ENCODE peak calls at places on chromosomes 13 and 19, in ten cellular contexts. One of them, this sample, is unnamed.

GRCh38 chr19:1907563-1908363 is 2.6 kb downstream of the ADAT3 start:
- DNase-seq in astrocyte of the spinal cord: no peak
- DNase-seq in WTC11: no peak
- DNase-seq in GM13976: no peak
- DNase-seq in MCF 10A: peak; percentile 69
- DNase-seq in AG04449: no peak
- DNase-seq in GM06990: no peak
- DNase-seq in progenitor cell of endocrine pancreas: no peak
- DNase-seq in cardiac fibroblast: no peak
- DNase-seq in glutamatergic neuron: no peak
- DNase-seq in this sample: no peak

GRCh38 chr13:114128624-114129522 is 3.5 kb downstream of the RASA3 start:
- DNase-seq in astrocyte of the spinal cord: peak; percentile 94
- DNase-seq in WTC11: no peak
- DNase-seq in GM13976: peak; percentile 94
- DNase-seq in MCF 10A: no peak
- DNase-seq in AG04449: no peak
- DNase-seq in GM06990: peak; percentile 90
- DNase-seq in progenitor cell of endocrine pancreas: no peak
- DNase-seq in cardiac fibroblast: peak; percentile 96
- DNase-seq in glutamatergic neuron: no peak
- DNase-seq in this sample: no peak

GRCh38 chr13:89726690-89727435 is 1620.6 kb upstream of the MIR17HG start:
- DNase-seq in astrocyte of the spinal cord: peak; percentile 88
- DNase-seq in WTC11: no peak
- DNase-seq in GM13976: no peak
- DNase-seq in MCF 10A: peak; percentile 92
- DNase-seq in AG04449: no peak
- DNase-seq in GM06990: no peak
- DNase-seq in progenitor cell of endocrine pancreas: no peak
- DNase-seq in cardiac fibroblast: peak; percentile 63
- DNase-seq in glutamatergic neuron: no peak
- DNase-seq in this sample: no peak

GRCh38 chr19:5155586-5156210 is 184.9 kb downstream of the PTPRS start:
- DNase-seq in astrocyte of the spinal cord: no peak
- DNase-seq in WTC11: no peak
- DNase-seq in GM13976: no peak
- DNase-seq in MCF 10A: no peak
- DNase-seq in AG04449: no peak
- DNase-seq in GM06990: no peak
- DNase-seq in progenitor cell of endocrine pancreas: no peak
- DNase-seq in cardiac fibroblast: no peak
- DNase-seq in glutamatergic neuron: no peak
- DNase-seq in this sample: no peak

GRCh38 chr19:32404939-32405430 is 585 bp upstream of the DPY19L3 start:
- DNase-seq in astrocyte of the spinal cord: no peak
- DNase-seq in WTC11: peak; percentile 42
- DNase-seq in GM13976: no peak
- DNase-seq in MCF 10A: peak; percentile 36
- DNase-seq in AG04449: no peak
- DNase-seq in GM06990: no peak
- DNase-seq in progenitor cell of endocrine pancreas: no peak
- DNase-seq in cardiac fibroblast: peak; percentile 50
- DNase-seq in glutamatergic neuron: peak; percentile 58
- DNase-seq in this sample: peak; percentile 67

GRCh38 chr19:33703438-33703750 is 81.6 kb downstream of the CHST8 start:
- DNase-seq in astrocyte of the spinal cord: no peak
- DNase-seq in WTC11: no peak
- DNase-seq in GM13976: no peak
- DNase-seq in MCF 10A: no peak
- DNase-seq in AG04449: no peak
- DNase-seq in GM06990: no peak
- DNase-seq in progenitor cell of endocrine pancreas: no peak
- DNase-seq in cardiac fibroblast: no peak
- DNase-seq in glutamatergic neuron: no peak
- DNase-seq in this sample: no peak

GRCh38 chr13:20964904-20965303 is 62.4 kb upstream of the XPO4 start:
- DNase-seq in astrocyte of the spinal cord: no peak
- DNase-seq in WTC11: no peak
- DNase-seq in GM13976: no peak
- DNase-seq in MCF 10A: peak; percentile 23
- DNase-seq in AG04449: no peak
- DNase-seq in GM06990: no peak
- DNase-seq in progenitor cell of endocrine pancreas: no peak
- DNase-seq in cardiac fibroblast: peak; percentile 32
- DNase-seq in glutamatergic neuron: no peak
- DNase-seq in this sample: no peak

GRCh38 chr19:8663920-8664670 is 33.7 kb downstream of the NFILZ start:
- DNase-seq in astrocyte of the spinal cord: no peak
- DNase-seq in WTC11: no peak
- DNase-seq in GM13976: peak; percentile 47
- DNase-seq in MCF 10A: no peak
- DNase-seq in AG04449: no peak
- DNase-seq in GM06990: peak; percentile 58
- DNase-seq in progenitor cell of endocrine pancreas: no peak
- DNase-seq in cardiac fibroblast: no peak
- DNase-seq in glutamatergic neuron: no peak
- DNase-seq in this sample: no peak

GRCh38 chr19:1082165-1082927 is 12.8 kb downstream of the POLR2E start:
- DNase-seq in astrocyte of the spinal cord: peak; percentile 28
- DNase-seq in WTC11: peak; percentile 99
- DNase-seq in GM13976: peak; percentile 86
- DNase-seq in MCF 10A: peak; percentile 91
- DNase-seq in AG04449: no peak
- DNase-seq in GM06990: peak; percentile 85
- DNase-seq in progenitor cell of endocrine pancreas: peak; percentile 93
- DNase-seq in cardiac fibroblast: no peak
- DNase-seq in glutamatergic neuron: peak; percentile 67
- DNase-seq in this sample: peak; percentile 95

GRCh38 chr19:7297742-7298141 is 3.5 kb upstream of the INSR start:
- DNase-seq in astrocyte of the spinal cord: no peak
- DNase-seq in WTC11: no peak
- DNase-seq in GM13976: no peak
- DNase-seq in MCF 10A: no peak
- DNase-seq in AG04449: no peak
- DNase-seq in GM06990: no peak
- DNase-seq in progenitor cell of endocrine pancreas: no peak
- DNase-seq in cardiac fibroblast: no peak
- DNase-seq in glutamatergic neuron: no peak
- DNase-seq in this sample: no peak

GRCh38 chr13:46022476-46022875 is 30.1 kb downstream of the ZC3H13 start:
- DNase-seq in astrocyte of the spinal cord: no peak
- DNase-seq in WTC11: no peak
- DNase-seq in GM13976: no peak
- DNase-seq in MCF 10A: no peak
- DNase-seq in AG04449: no peak
- DNase-seq in GM06990: no peak
- DNase-seq in progenitor cell of endocrine pancreas: no peak
- DNase-seq in cardiac fibroblast: peak; percentile 55
- DNase-seq in glutamatergic neuron: no peak
- DNase-seq in this sample: no peak

GRCh38 chr13:98508280-98509074 is 68.4 kb downstream of the STK24 start:
- DNase-seq in astrocyte of the spinal cord: peak; percentile 87
- DNase-seq in WTC11: no peak
- DNase-seq in GM13976: no peak
- DNase-seq in MCF 10A: peak; percentile 70
- DNase-seq in AG04449: peak; percentile 50
- DNase-seq in GM06990: no peak
- DNase-seq in progenitor cell of endocrine pancreas: no peak
- DNase-seq in cardiac fibroblast: peak; percentile 90
- DNase-seq in glutamatergic neuron: no peak
- DNase-seq in this sample: no peak

GRCh38 chr13:41411536-41411935 is 45.8 kb upstream of the RGCC start:
- DNase-seq in astrocyte of the spinal cord: peak; percentile 73
- DNase-seq in WTC11: peak; percentile 35
- DNase-seq in GM13976: peak; percentile 28
- DNase-seq in MCF 10A: peak; percentile 59
- DNase-seq in AG04449: peak; percentile 10
- DNase-seq in GM06990: no peak
- DNase-seq in progenitor cell of endocrine pancreas: no peak
- DNase-seq in cardiac fibroblast: peak; percentile 83
- DNase-seq in glutamatergic neuron: no peak
- DNase-seq in this sample: no peak

GRCh38 chr13:60396008-60396782 is 825 bp upstream of the TDRD3 start:
- DNase-seq in astrocyte of the spinal cord: peak; percentile 92
- DNase-seq in WTC11: peak; percentile 85
- DNase-seq in GM13976: peak; percentile 92
- DNase-seq in MCF 10A: peak; percentile 95
- DNase-seq in AG04449: peak; percentile 33
- DNase-seq in GM06990: peak; percentile 97
- DNase-seq in progenitor cell of endocrine pancreas: peak; percentile 68
- DNase-seq in cardiac fibroblast: peak; percentile 90
- DNase-seq in glutamatergic neuron: peak; percentile 88
- DNase-seq in this sample: peak; percentile 80

GRCh38 chr13:51988988-51989618 is 22.1 kb downstream of the ATP7B start:
- DNase-seq in astrocyte of the spinal cord: no peak
- DNase-seq in WTC11: no peak
- DNase-seq in GM13976: no peak
- DNase-seq in MCF 10A: no peak
- DNase-seq in AG04449: no peak
- DNase-seq in GM06990: no peak
- DNase-seq in progenitor cell of endocrine pancreas: no peak
- DNase-seq in cardiac fibroblast: no peak
- DNase-seq in glutamatergic neuron: no peak
- DNase-seq in this sample: no peak

GRCh38 chr13:98570929-98571372 is 6.0 kb downstream of the STK24 start:
- DNase-seq in astrocyte of the spinal cord: peak; percentile 50
- DNase-seq in WTC11: no peak
- DNase-seq in GM13976: peak; percentile 81
- DNase-seq in MCF 10A: peak; percentile 69
- DNase-seq in AG04449: no peak
- DNase-seq in GM06990: peak; percentile 73
- DNase-seq in progenitor cell of endocrine pancreas: no peak
- DNase-seq in cardiac fibroblast: peak; percentile 42
- DNase-seq in glutamatergic neuron: no peak
- DNase-seq in this sample: no peak

GRCh38 chr13:66312312-66313087 is 917.6 kb downstream of the PCDH9 start:
- DNase-seq in astrocyte of the spinal cord: peak; percentile 92
- DNase-seq in WTC11: no peak
- DNase-seq in GM13976: no peak
- DNase-seq in MCF 10A: peak; percentile 71
- DNase-seq in AG04449: peak; percentile 90
- DNase-seq in GM06990: no peak
- DNase-seq in progenitor cell of endocrine pancreas: no peak
- DNase-seq in cardiac fibroblast: peak; percentile 93
- DNase-seq in glutamatergic neuron: no peak
- DNase-seq in this sample: no peak

GRCh38 chr13:21074601-21075302 is 13.4 kb upstream of the LATS2 start:
- DNase-seq in astrocyte of the spinal cord: peak; percentile 20
- DNase-seq in WTC11: no peak
- DNase-seq in GM13976: peak; percentile 40
- DNase-seq in MCF 10A: no peak
- DNase-seq in AG04449: no peak
- DNase-seq in GM06990: no peak
- DNase-seq in progenitor cell of endocrine pancreas: no peak
- DNase-seq in cardiac fibroblast: peak; percentile 19
- DNase-seq in glutamatergic neuron: no peak
- DNase-seq in this sample: no peak

GRCh38 chr19:8399681-8400188 is 9.6 kb downstream of the RAB11B start:
- DNase-seq in astrocyte of the spinal cord: no peak
- DNase-seq in WTC11: no peak
- DNase-seq in GM13976: no peak
- DNase-seq in MCF 10A: no peak
- DNase-seq in AG04449: no peak
- DNase-seq in GM06990: no peak
- DNase-seq in progenitor cell of endocrine pancreas: no peak
- DNase-seq in cardiac fibroblast: no peak
- DNase-seq in glutamatergic neuron: no peak
- DNase-seq in this sample: no peak

GRCh38 chr19:3094638-3095374 is 644 bp downstream of the GNA11 start:
- DNase-seq in astrocyte of the spinal cord: peak; percentile 9
- DNase-seq in WTC11: no peak
- DNase-seq in GM13976: no peak
- DNase-seq in MCF 10A: peak; percentile 25
- DNase-seq in AG04449: no peak
- DNase-seq in GM06990: peak; percentile 57
- DNase-seq in progenitor cell of endocrine pancreas: no peak
- DNase-seq in cardiac fibroblast: peak; percentile 28
- DNase-seq in glutamatergic neuron: no peak
- DNase-seq in this sample: no peak

GRCh38 chr19:51807111-51807701 is 12.2 kb downstream of the FPR3 start:
- DNase-seq in astrocyte of the spinal cord: peak; percentile 16
- DNase-seq in WTC11: peak; percentile 25
- DNase-seq in GM13976: no peak
- DNase-seq in MCF 10A: no peak
- DNase-seq in AG04449: no peak
- DNase-seq in GM06990: no peak
- DNase-seq in progenitor cell of endocrine pancreas: no peak
- DNase-seq in cardiac fibroblast: peak; percentile 38
- DNase-seq in glutamatergic neuron: no peak
- DNase-seq in this sample: no peak

GRCh38 chr13:28854657-28855056 is 34.5 kb downstream of the MTUS2 start:
- DNase-seq in astrocyte of the spinal cord: no peak
- DNase-seq in WTC11: peak; percentile 20
- DNase-seq in GM13976: no peak
- DNase-seq in MCF 10A: peak; percentile 28
- DNase-seq in AG04449: no peak
- DNase-seq in GM06990: no peak
- DNase-seq in progenitor cell of endocrine pancreas: no peak
- DNase-seq in cardiac fibroblast: no peak
- DNase-seq in glutamatergic neuron: no peak
- DNase-seq in this sample: no peak
- TF ChIP-seq CTCF in astrocyte of the spinal cord: no peak
- TF ChIP-seq CTCF in WTC11: no peak
- TF ChIP-seq CTCF in GM13976: no peak
- TF ChIP-seq CTCF in MCF 10A: no peak
- TF ChIP-seq CTCF in AG04449: no peak
- TF ChIP-seq CTCF in GM06990: no peak
- TF ChIP-seq CTCF in progenitor cell of endocrine pancreas: no peak
- TF ChIP-seq CTCF in cardiac fibroblast: no peak
- TF ChIP-seq CTCF in glutamatergic neuron: no peak
- TF ChIP-seq CTCF in this sample: no peak

GRCh38 chr19:45112111-45112827 is 19.3 kb downstream of the PPP1R37 start:
- DNase-seq in astrocyte of the spinal cord: no peak
- DNase-seq in WTC11: no peak
- DNase-seq in GM13976: no peak
- DNase-seq in MCF 10A: no peak
- DNase-seq in AG04449: no peak
- DNase-seq in GM06990: no peak
- DNase-seq in progenitor cell of endocrine pancreas: no peak
- DNase-seq in cardiac fibroblast: no peak
- DNase-seq in glutamatergic neuron: no peak
- DNase-seq in this sample: no peak
- TF ChIP-seq CTCF in astrocyte of the spinal cord: no peak
- TF ChIP-seq CTCF in WTC11: no peak
- TF ChIP-seq CTCF in GM13976: no peak
- TF ChIP-seq CTCF in MCF 10A: no peak
- TF ChIP-seq CTCF in AG04449: no peak
- TF ChIP-seq CTCF in GM06990: peak; percentile 27
- TF ChIP-seq CTCF in progenitor cell of endocrine pancreas: no peak
- TF ChIP-seq CTCF in cardiac fibroblast: peak; percentile 21
- TF ChIP-seq CTCF in glutamatergic neuron: no peak
- TF ChIP-seq CTCF in this sample: no peak

GRCh38 chr19:54478677-54479266 is 5.7 kb upstream of the CDC42EP5 start:
- DNase-seq in astrocyte of the spinal cord: peak; percentile 41
- DNase-seq in WTC11: peak; percentile 76
- DNase-seq in GM13976: peak; percentile 64
- DNase-seq in MCF 10A: peak; percentile 55
- DNase-seq in AG04449: no peak
- DNase-seq in GM06990: no peak
- DNase-seq in progenitor cell of endocrine pancreas: no peak
- DNase-seq in cardiac fibroblast: peak; percentile 63
- DNase-seq in glutamatergic neuron: peak; percentile 44
- DNase-seq in this sample: no peak
- TF ChIP-seq CTCF in astrocyte of the spinal cord: peak; percentile 73
- TF ChIP-seq CTCF in WTC11: peak; percentile 55
- TF ChIP-seq CTCF in GM13976: peak; percentile 71
- TF ChIP-seq CTCF in MCF 10A: peak; percentile 60
- TF ChIP-seq CTCF in AG04449: peak; percentile 56
- TF ChIP-seq CTCF in GM06990: peak; percentile 64
- TF ChIP-seq CTCF in progenitor cell of endocrine pancreas: peak; percentile 68
- TF ChIP-seq CTCF in cardiac fibroblast: peak; percentile 55
- TF ChIP-seq CTCF in glutamatergic neuron: peak; percentile 70
- TF ChIP-seq CTCF in this sample: peak; percentile 58

GRCh38 chr13:85650613-85651012 is 148.6 kb downstream of the SLITRK6 start:
- DNase-seq in astrocyte of the spinal cord: no peak
- DNase-seq in WTC11: no peak
- DNase-seq in GM13976: no peak
- DNase-seq in MCF 10A: peak; percentile 30
- DNase-seq in AG04449: no peak
- DNase-seq in GM06990: no peak
- DNase-seq in progenitor cell of endocrine pancreas: no peak
- DNase-seq in cardiac fibroblast: no peak
- DNase-seq in glutamatergic neuron: no peak
- DNase-seq in this sample: no peak
- TF ChIP-seq CTCF in astrocyte of the spinal cord: no peak
- TF ChIP-seq CTCF in WTC11: no peak
- TF ChIP-seq CTCF in GM13976: no peak
- TF ChIP-seq CTCF in MCF 10A: no peak
- TF ChIP-seq CTCF in AG04449: no peak
- TF ChIP-seq CTCF in GM06990: no peak
- TF ChIP-seq CTCF in progenitor cell of endocrine pancreas: no peak
- TF ChIP-seq CTCF in cardiac fibroblast: no peak
- TF ChIP-seq CTCF in glutamatergic neuron: no peak
- TF ChIP-seq CTCF in this sample: no peak

This sample was measured in mesothelial cell of epicardium.